ENCODE peak calls at places on chromosomes 3 and 15, in ten cellular contexts. One of them, this sample, is unnamed.

GRCh38 chr3:24963762-24964625 is 464.1 kb upstream of the RARB start:
- DNase-seq in pancreas: no peak
- DNase-seq in BJ: no peak
- DNase-seq in Peyer's patch: no peak
- DNase-seq in right atrium auricular region: no peak
- DNase-seq in cardiac muscle cell: peak
- DNase-seq in HepG2: peak
- DNase-seq in HL-60: no peak
- DNase-seq in choroid plexus epithelial cell: peak
- DNase-seq in upper lobe of right lung: no peak
- DNase-seq in this sample: no peak

GRCh38 chr15:57550640-57551039 is 41.1 kb upstream of the MYZAP start:
- DNase-seq in BJ: no peak
- DNase-seq in HL-60: no peak
- DNase-seq in right atrium auricular region: peak
- DNase-seq in HepG2: no peak
- DNase-seq in Peyer's patch: peak
- DNase-seq in cardiac muscle cell: no peak
- DNase-seq in choroid plexus epithelial cell: no peak
- DNase-seq in pancreas: peak
- DNase-seq in upper lobe of right lung: peak
- DNase-seq in this sample: no peak

GRCh38 chr3:67329358-67329757 is 325.1 kb downstream of the SUCLG2 start:
- DNase-seq in BJ: no peak
- DNase-seq in right atrium auricular region: no peak
- DNase-seq in HL-60: no peak
- DNase-seq in pancreas: no peak
- DNase-seq in upper lobe of right lung: no peak
- DNase-seq in choroid plexus epithelial cell: no peak
- DNase-seq in cardiac muscle cell: no peak
- DNase-seq in Peyer's patch: no peak
- DNase-seq in HepG2: peak
- DNase-seq in this sample: peak

GRCh38 chr15:63232943-63233342 is 43.5 kb downstream of the RAB8B start:
- DNase-seq in HL-60: no peak
- DNase-seq in HepG2: no peak
- DNase-seq in pancreas: no peak
- DNase-seq in BJ: no peak
- DNase-seq in right atrium auricular region: no peak
- DNase-seq in upper lobe of right lung: no peak
- DNase-seq in choroid plexus epithelial cell: peak
- DNase-seq in Peyer's patch: no peak
- DNase-seq in cardiac muscle cell: peak
- DNase-seq in this sample: no peak

GRCh38 chr3:134917631-134918030 is 122.6 kb downstream of the EPHB1 start:
- DNase-seq in cardiac muscle cell: no peak
- DNase-seq in choroid plexus epithelial cell: no peak
- DNase-seq in Peyer's patch: no peak
- DNase-seq in pancreas: no peak
- DNase-seq in HepG2: no peak
- DNase-seq in upper lobe of right lung: no peak
- DNase-seq in BJ: peak
- DNase-seq in HL-60: no peak
- DNase-seq in right atrium auricular region: no peak
- DNase-seq in this sample: no peak

GRCh38 chr3:131714585-131715220 is 211.9 kb upstream of the MRPL3 start:
- DNase-seq in cardiac muscle cell: no peak
- DNase-seq in right atrium auricular region: no peak
- DNase-seq in upper lobe of right lung: no peak
- DNase-seq in pancreas: no peak
- DNase-seq in HepG2: no peak
- DNase-seq in BJ: no peak
- DNase-seq in Peyer's patch: no peak
- DNase-seq in choroid plexus epithelial cell: no peak
- DNase-seq in HL-60: no peak
- DNase-seq in this sample: no peak

GRCh38 chr3:41162541-41162940 is 36.8 kb upstream of the CTNNB1 start:
- DNase-seq in HL-60: no peak
- DNase-seq in right atrium auricular region: no peak
- DNase-seq in choroid plexus epithelial cell: no peak
- DNase-seq in upper lobe of right lung: no peak
- DNase-seq in Peyer's patch: no peak
- DNase-seq in pancreas: no peak
- DNase-seq in cardiac muscle cell: no peak
- DNase-seq in BJ: no peak
- DNase-seq in HepG2: no peak
- DNase-seq in this sample: no peak

GRCh38 chr3:171526869-171527268 is 66.7 kb upstream of the TNIK start:
- DNase-seq in HepG2: peak
- DNase-seq in cardiac muscle cell: peak
- DNase-seq in HL-60: no peak
- DNase-seq in choroid plexus epithelial cell: peak
- DNase-seq in pancreas: no peak
- DNase-seq in upper lobe of right lung: no peak
- DNase-seq in BJ: peak
- DNase-seq in Peyer's patch: no peak
- DNase-seq in right atrium auricular region: no peak
- DNase-seq in this sample: no peak

GRCh38 chr3:169812124-169812843 is 386 bp upstream of the LRRIQ4 start:
- DNase-seq in HepG2: no peak
- DNase-seq in cardiac muscle cell: peak
- DNase-seq in BJ: peak
- DNase-seq in choroid plexus epithelial cell: peak
- DNase-seq in right atrium auricular region: peak
- DNase-seq in Peyer's patch: peak
- DNase-seq in HL-60: peak
- DNase-seq in upper lobe of right lung: peak
- DNase-seq in pancreas: peak
- DNase-seq in this sample: no peak

GRCh38 chr3:190369701-190370295 is 18.2 kb upstream of the CLDN16 start:
- DNase-seq in cardiac muscle cell: no peak
- DNase-seq in Peyer's patch: no peak
- DNase-seq in HL-60: no peak
- DNase-seq in right atrium auricular region: no peak
- DNase-seq in HepG2: no peak
- DNase-seq in choroid plexus epithelial cell: peak
- DNase-seq in BJ: no peak
- DNase-seq in upper lobe of right lung: no peak
- DNase-seq in pancreas: no peak
- DNase-seq in this sample: no peak

GRCh38 chr3:187186801-187187421 is 10.4 kb upstream of the RTP1 start:
- DNase-seq in HepG2: peak
- DNase-seq in HL-60: no peak
- DNase-seq in right atrium auricular region: peak
- DNase-seq in BJ: no peak
- DNase-seq in cardiac muscle cell: peak
- DNase-seq in upper lobe of right lung: no peak
- DNase-seq in choroid plexus epithelial cell: peak
- DNase-seq in pancreas: peak
- DNase-seq in Peyer's patch: no peak
- DNase-seq in this sample: peak

GRCh38 chr3:7720649-7721048 is 781.0 kb upstream of the LMCD1 start:
- DNase-seq in pancreas: no peak
- DNase-seq in Peyer's patch: no peak
- DNase-seq in right atrium auricular region: no peak
- DNase-seq in HepG2: no peak
- DNase-seq in cardiac muscle cell: no peak
- DNase-seq in HL-60: no peak
- DNase-seq in choroid plexus epithelial cell: no peak
- DNase-seq in upper lobe of right lung: no peak
- DNase-seq in BJ: no peak
- DNase-seq in this sample: no peak

GRCh38 chr15:39581501-39582285 is 814 bp downstream of the THBS1 start:
- DNase-seq in choroid plexus epithelial cell: peak
- DNase-seq in Peyer's patch: peak
- DNase-seq in BJ: peak
- DNase-seq in right atrium auricular region: no peak
- DNase-seq in cardiac muscle cell: peak
- DNase-seq in HL-60: no peak
- DNase-seq in pancreas: peak
- DNase-seq in HepG2: peak
- DNase-seq in upper lobe of right lung: peak
- DNase-seq in this sample: no peak

GRCh38 chr15:56568466-56569167 is 103.7 kb upstream of the MNS1 start:
- DNase-seq in cardiac muscle cell: no peak
- DNase-seq in upper lobe of right lung: no peak
- DNase-seq in right atrium auricular region: no peak
- DNase-seq in pancreas: no peak
- DNase-seq in Peyer's patch: no peak
- DNase-seq in HL-60: no peak
- DNase-seq in choroid plexus epithelial cell: no peak
- DNase-seq in BJ: no peak
- DNase-seq in HepG2: no peak
- DNase-seq in this sample: no peak

GRCh38 chr15:75924576-75924975 is 20.9 kb downstream of the FBXO22 start:
- DNase-seq in BJ: no peak
- DNase-seq in choroid plexus epithelial cell: no peak
- DNase-seq in Peyer's patch: no peak
- DNase-seq in right atrium auricular region: no peak
- DNase-seq in HL-60: no peak
- DNase-seq in cardiac muscle cell: no peak
- DNase-seq in upper lobe of right lung: peak
- DNase-seq in HepG2: no peak
- DNase-seq in pancreas: no peak
- DNase-seq in this sample: no peak
- H3K4me3 ChIP-seq in BJ: no peak
- H3K4me3 ChIP-seq in choroid plexus epithelial cell: no peak
- H3K4me3 ChIP-seq in Peyer's patch: no peak
- H3K4me3 ChIP-seq in right atrium auricular region: no peak
- H3K4me3 ChIP-seq in HL-60: no peak
- H3K4me3 ChIP-seq in cardiac muscle cell: no peak
- H3K4me3 ChIP-seq in upper lobe of right lung: no peak
- H3K4me3 ChIP-seq in HepG2: no peak
- H3K4me3 ChIP-seq in pancreas: no peak
- H3K4me3 ChIP-seq in this sample: no peak

GRCh38 chr3:43222594-43222993 is 63.7 kb upstream of the SNRK start:
- DNase-seq in upper lobe of right lung: no peak
- DNase-seq in Peyer's patch: no peak
- DNase-seq in HL-60: no peak
- DNase-seq in cardiac muscle cell: no peak
- DNase-seq in BJ: no peak
- DNase-seq in right atrium auricular region: no peak
- DNase-seq in HepG2: no peak
- DNase-seq in pancreas: no peak
- DNase-seq in choroid plexus epithelial cell: no peak
- DNase-seq in this sample: no peak

GRCh38 chr3:43224405-43225073 is 61.8 kb upstream of the SNRK start:
- DNase-seq in BJ: no peak
- DNase-seq in pancreas: no peak
- DNase-seq in HepG2: no peak
- DNase-seq in upper lobe of right lung: no peak
- DNase-seq in choroid plexus epithelial cell: no peak
- DNase-seq in cardiac muscle cell: no peak
- DNase-seq in Peyer's patch: no peak
- DNase-seq in HL-60: no peak
- DNase-seq in right atrium auricular region: no peak
- DNase-seq in this sample: no peak

GRCh38 chr3:43221076-43221475 is 65.3 kb upstream of the SNRK start:
- DNase-seq in BJ: no peak
- DNase-seq in pancreas: no peak
- DNase-seq in Peyer's patch: no peak
- DNase-seq in cardiac muscle cell: no peak
- DNase-seq in HL-60: no peak
- DNase-seq in right atrium auricular region: no peak
- DNase-seq in upper lobe of right lung: no peak
- DNase-seq in HepG2: no peak
- DNase-seq in choroid plexus epithelial cell: peak
- DNase-seq in this sample: no peak

GRCh38 chr3:43218921-43219320 is 67.4 kb upstream of the SNRK start:
- DNase-seq in cardiac muscle cell: no peak
- DNase-seq in pancreas: no peak
- DNase-seq in BJ: no peak
- DNase-seq in upper lobe of right lung: no peak
- DNase-seq in HL-60: no peak
- DNase-seq in HepG2: no peak
- DNase-seq in choroid plexus epithelial cell: no peak
- DNase-seq in right atrium auricular region: no peak
- DNase-seq in Peyer's patch: no peak
- DNase-seq in this sample: no peak

DNA sequence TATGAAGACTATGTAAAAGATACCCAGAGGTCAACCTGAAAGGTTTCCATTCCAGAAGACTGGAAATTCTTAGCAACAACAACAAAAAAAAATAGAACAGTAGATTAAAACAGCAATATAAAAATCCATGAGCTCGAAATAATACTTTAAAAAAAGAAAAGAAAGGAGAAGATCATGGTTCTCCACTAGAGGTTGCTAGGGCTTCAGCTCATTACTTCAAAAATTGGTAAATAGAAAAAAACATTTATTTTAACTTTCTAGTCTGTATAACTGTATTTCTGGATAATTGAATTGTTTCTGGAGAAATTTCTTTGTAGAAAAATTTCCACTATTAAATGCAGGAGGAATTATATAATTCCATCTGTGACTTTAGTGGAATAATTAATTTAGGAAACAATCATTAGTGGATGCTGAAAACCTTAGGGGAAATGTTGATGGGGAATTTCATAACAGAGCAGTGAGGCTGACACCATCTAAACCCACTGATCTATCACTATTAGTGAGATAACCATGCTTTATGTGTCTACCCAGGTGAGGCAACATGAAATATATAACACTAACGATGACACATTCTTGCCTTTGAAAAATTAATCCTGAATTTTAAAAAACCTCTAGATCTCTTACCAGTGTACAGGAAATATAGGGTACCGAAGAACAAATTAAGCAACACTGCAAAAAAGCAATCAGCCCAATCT is 62.5 kb upstream of the SNRK start:
- DNase-seq in cardiac muscle cell: peak
- DNase-seq in Peyer's patch: no peak
- DNase-seq in HepG2: no peak
- DNase-seq in right atrium auricular region: no peak
- DNase-seq in upper lobe of right lung: no peak
- DNase-seq in HL-60: no peak
- DNase-seq in pancreas: no peak
- DNase-seq in choroid plexus epithelial cell: peak
- DNase-seq in BJ: no peak
- DNase-seq in this sample: no peak
- TF ChIP-seq CTCF in cardiac muscle cell: peak
- TF ChIP-seq CTCF in Peyer's patch: peak
- TF ChIP-seq CTCF in HepG2: no peak
- TF ChIP-seq CTCF in right atrium auricular region: peak
- TF ChIP-seq CTCF in upper lobe of right lung: peak
- TF ChIP-seq CTCF in HL-60: no peak
- TF ChIP-seq CTCF in pancreas: no peak
- TF ChIP-seq CTCF in choroid plexus epithelial cell: peak
- TF ChIP-seq CTCF in BJ: peak
- TF ChIP-seq CTCF in this sample: peak

GRCh38 chr3:181717505-181717904 is 5.8 kb downstream of the SOX2 start:
- DNase-seq in choroid plexus epithelial cell: no peak
- DNase-seq in upper lobe of right lung: no peak
- DNase-seq in pancreas: no peak
- DNase-seq in HL-60: no peak
- DNase-seq in HepG2: no peak
- DNase-seq in cardiac muscle cell: no peak
- DNase-seq in BJ: no peak
- DNase-seq in Peyer's patch: no peak
- DNase-seq in right atrium auricular region: no peak
- DNase-seq in this sample: no peak
- H3K4me3 ChIP-seq in choroid plexus epithelial cell: no peak
- H3K4me3 ChIP-seq in upper lobe of right lung: no peak
- H3K4me3 ChIP-seq in pancreas: no peak
- H3K4me3 ChIP-seq in HL-60: no peak
- H3K4me3 ChIP-seq in HepG2: no peak
- H3K4me3 ChIP-seq in cardiac muscle cell: no peak
- H3K4me3 ChIP-seq in BJ: no peak
- H3K4me3 ChIP-seq in Peyer's patch: no peak
- H3K4me3 ChIP-seq in right atrium auricular region: no peak
- H3K4me3 ChIP-seq in this sample: no peak

GRCh38 chr3:195855471-195856409 is 44.0 kb upstream of the MUC4 start:
- DNase-seq in pancreas: no peak
- DNase-seq in HL-60: no peak
- DNase-seq in cardiac muscle cell: no peak
- DNase-seq in BJ: no peak
- DNase-seq in HepG2: no peak
- DNase-seq in upper lobe of right lung: no peak
- DNase-seq in choroid plexus epithelial cell: no peak
- DNase-seq in Peyer's patch: no peak
- DNase-seq in right atrium auricular region: no peak
- DNase-seq in this sample: no peak
- TF ChIP-seq CTCF in pancreas: no peak
- TF ChIP-seq CTCF in HL-60: no peak
- TF ChIP-seq CTCF in cardiac muscle cell: no peak
- TF ChIP-seq CTCF in BJ: no peak
- TF ChIP-seq CTCF in HepG2: peak
- TF ChIP-seq CTCF in upper lobe of right lung: no peak
- TF ChIP-seq CTCF in choroid plexus epithelial cell: no peak
- TF ChIP-seq CTCF in Peyer's patch: peak
- TF ChIP-seq CTCF in right atrium auricular region: no peak
- TF ChIP-seq CTCF in this sample: no peak